ENCODE peak calls at places on chromosomes 11 and 22, in seven cellular contexts. A is upper lobe of right lung, K is H9, T is Peyer's patch, J is PC-3, M is AG04450, V is coronary artery. G is an unnamed sample.

GRCh38 chr11:123301696-123302400 is 106.8 kb upstream of the CLMP start:
- DNase-seq in K (peak; percentile 82), T (peak; percentile 79), J (peak; percentile 72), M (no peak), A (peak; percentile 84), V (no peak), G (peak; percentile 47)

GRCh38 chr11:95917188-95918036 is 6.5 kb downstream of the MTMR2 start:
- DNase-seq in A (no peak), M (no peak), T (no peak), K (no peak), V (no peak), J (peak; percentile 88), G (no peak)

GRCh38 chr11:119101367-119101758 is 290 bp downstream of the DPAGT1 start:
- DNase-seq in T (no peak), V (peak; percentile 87), K (peak; percentile 79), A (no peak), J (no peak), M (no peak), G (no peak)

GRCh38 chr22:44972363-44973083 is 37.3 kb downstream of the PHF21B start:
- DNase-seq in A (no peak), J (no peak), V (no peak), M (no peak), T (no peak), K (no peak), G (no peak)

GRCh38 chr11:61975638-61976419 is 8.4 kb upstream of the FTH1 start:
- DNase-seq in A (peak; percentile 65), K (no peak), V (no peak), J (no peak), M (no peak), T (no peak), G (peak; percentile 32)

GRCh38 chr11:122672892-122673291 is 17.4 kb downstream of the UBASH3B start:
- DNase-seq in J (no peak), T (no peak), M (no peak), K (no peak), A (no peak), V (no peak), G (no peak)

GRCh38 chr11:125317416-125317815 is 152.9 kb downstream of the PKNOX2 start:
- DNase-seq in A (no peak), J (no peak), M (no peak), K (no peak), T (no peak), V (no peak), G (no peak)

GRCh38 chr11:76732643-76733042 is 50.5 kb upstream of the TSKU start:
- DNase-seq in V (no peak), J (no peak), M (no peak), K (no peak), A (no peak), T (no peak), G (no peak)

GRCh38 chr11:13033760-13034533 is 24.8 kb downstream of the RASSF10 start:
- DNase-seq in V (no peak), K (no peak), A (no peak), M (no peak), T (no peak), J (no peak), G (no peak)

GRCh38 chr22:33864723-33865130 is 55.5 kb downstream of the LARGE1 start:
- DNase-seq in V (no peak), M (no peak), T (no peak), K (no peak), J (no peak), A (no peak), G (no peak)

GRCh38 chr11:58070585-58070984 is 39.8 kb downstream of the OR6Q1 start:
- DNase-seq in T (no peak), A (no peak), M (no peak), J (no peak), V (no peak), K (no peak), G (no peak)

GRCh38 chr11:112769170-112769569 is 192.1 kb upstream of the NCAM1 start:
- DNase-seq in M (no peak), V (no peak), J (no peak), A (no peak), T (no peak), K (no peak), G (no peak)

GRCh38 chr11:127965947-127966668 is 621.2 kb downstream of the ETS1 start:
- DNase-seq in J (no peak), K (no peak), A (no peak), M (no peak), T (no peak), V (no peak), G (no peak)

GRCh38 chr11:104163100-104164027 is 583 bp downstream of the PDGFD start:
- DNase-seq in A (no peak), K (peak; percentile 66), M (no peak), T (no peak), V (no peak), J (no peak), G (peak; percentile 41)

GRCh38 chr22:27372969-27373670 is 428.4 kb downstream of the MN1 start:
- DNase-seq in T (peak; percentile 75), A (peak; percentile 68), V (no peak), K (peak; percentile 97), M (no peak), J (peak; percentile 62), G (no peak)

GRCh38 chr11:125241104-125241503 is 76.6 kb downstream of the PKNOX2 start:
- DNase-seq in M (no peak), J (no peak), T (peak; percentile 4), K (no peak), A (peak; percentile 9), V (no peak), G (peak; percentile 4)

GRCh38 chr22:17726561-17727243 is 47.6 kb downstream of the BID start:
- DNase-seq in V (no peak), K (no peak), T (no peak), A (no peak), J (no peak), M (peak; percentile 27), G (no peak)

GRCh38 chr22:43001271-43002197 is 13.4 kb downstream of the PACSIN2 start:
- DNase-seq in V (no peak), T (no peak), K (no peak), A (no peak), M (no peak), J (no peak), G (peak; percentile 47)

GRCh38 chr11:76385903-76386302 is 4.8 kb downstream of the GVQW3 start:
- DNase-seq in M (no peak), A (no peak), K (peak; percentile 40), T (peak; percentile 64), V (no peak), J (no peak), G (no peak)

GRCh38 chr11:72758690-72759389 is 6.6 kb upstream of the ARAP1 start:
- DNase-seq in K (no peak), M (peak; percentile 82), T (no peak), A (no peak), J (no peak), V (no peak), G (no peak)

GRCh38 chr11:68003846-68004550 is at the start of gene UNC93B1:
- DNase-seq in A (peak; percentile 98), J (peak; percentile 92), T (peak; percentile 95), V (peak; percentile 92), M (no peak), K (peak; percentile 85), G (no peak)

GRCh38 chr11:134700101-134700640 is 288.1 kb upstream of the B3GAT1 start:
- DNase-seq in V (no peak), M (no peak), K (no peak), A (no peak), J (no peak), T (no peak), G (no peak)
- TF ChIP-seq CTCF in V (no peak), M (no peak), K (no peak), A (no peak), J (no peak), T (no peak), G (no peak)

GRCh38 chr22:30946354-30946753 is 22.2 kb downstream of the MORC2 start:
- DNase-seq in J (no peak), K (no peak), T (no peak), A (no peak), M (no peak), V (no peak), G (no peak)
- H3K27ac ChIP-seq in J (no peak overlapping the region), K (no peak overlapping the region), T (no peak overlapping the region), A (no peak overlapping the region), M (no peak overlapping the region), V (no peak overlapping the region), G (peak overlapping the region; percentile 71)

GRCh38 chr11:3925513-3925912 is 70.0 kb downstream of the STIM1 start:
- DNase-seq in V (no peak), K (no peak), M (no peak), A (no peak), T (no peak), J (no peak), G (no peak)

GRCh38 chr11:3929232-3929631 is 73.8 kb downstream of the STIM1 start:
- DNase-seq in M (no peak), T (no peak), A (no peak), V (no peak), J (no peak), K (no peak), G (no peak)

GRCh38 chr11:3929689-3930088 is 74.2 kb downstream of the STIM1 start:
- DNase-seq in M (no peak), K (no peak), V (no peak), T (no peak), A (no peak), J (no peak), G (no peak)

GRCh38 chr11:3926458-3927095 is 71.1 kb downstream of the STIM1 start:
- DNase-seq in M (no peak), V (no peak), J (no peak), K (no peak), A (no peak), T (no peak), G (no peak)

DNA sequence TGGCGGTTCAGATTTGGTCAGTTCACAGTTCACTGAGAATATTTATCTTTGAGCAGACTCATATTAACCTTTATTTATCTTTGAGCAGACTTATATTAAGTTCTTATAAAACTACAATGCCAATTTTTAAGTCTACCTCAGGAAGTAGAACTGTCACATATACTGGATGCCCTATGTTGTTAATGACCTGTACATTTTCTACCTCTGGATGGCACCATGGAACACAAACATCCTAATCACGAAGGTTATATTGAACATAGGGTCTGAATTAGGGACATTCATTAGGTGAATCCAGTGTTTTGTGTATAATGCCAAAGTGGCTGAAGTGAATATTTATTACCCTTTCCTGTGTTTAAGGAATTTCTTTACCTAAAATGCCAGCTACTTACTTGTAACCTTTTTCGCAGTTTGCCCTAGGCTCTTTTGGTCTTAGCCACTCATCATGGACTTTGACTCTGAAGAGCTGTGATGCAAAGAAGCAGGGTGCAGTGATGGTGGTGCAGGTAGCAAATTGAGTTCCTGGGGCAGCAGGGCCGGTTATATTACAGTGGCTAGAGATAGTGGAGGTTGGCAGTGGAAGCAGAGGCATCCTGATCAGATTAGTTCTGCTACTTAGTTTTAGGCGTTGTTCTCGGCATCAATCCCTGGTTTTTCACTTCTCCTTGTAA is 71.8 kb downstream of the STIM1 start:
- DNase-seq in T (no peak), M (no peak), A (no peak), J (no peak), V (no peak), K (no peak), G (no peak)
- TF ChIP-seq CTCF in T (no peak), M (no peak), A (no peak), J (peak; percentile 36), V (no peak), K (no peak), G (no peak)

GRCh38 chr11:35337136-35337918 is 82.0 kb downstream of the SLC1A2 start:
- DNase-seq in A (no peak), J (peak; percentile 97), M (peak; percentile 94), K (no peak), V (no peak), T (no peak), G (no peak)
- H3K27ac ChIP-seq in A (no peak overlapping the region), J (peak overlapping the region; percentile 98), M (peak overlapping the region; percentile 86), K (no peak overlapping the region), V (no peak overlapping the region), T (no peak overlapping the region), G (peak overlapping the region; percentile 78)

G was measured in dorsolateral prefrontal cortex.